ENCODE peak calls at places on chromosomes 11 and 22, in seven cellular contexts. One of them, this sample, is unnamed.

GRCh38 chr11:33383075-33383919 is 126.1 kb downstream of the HIPK3 start:
- DNase-seq in GM12864: no peak
- DNase-seq in COR-L47: no peak
- DNase-seq in fibroblast of pulmonary artery: no peak
- DNase-seq in HTR-8/SVneo: no peak
- DNase-seq in midbrain: no peak
- DNase-seq in T follicular helper cell: no peak
- DNase-seq in this sample: peak

GRCh38 chr11:46914910-46915309 is 3.4 kb downstream of the LRP4 start:
- DNase-seq in T follicular helper cell: no peak
- DNase-seq in COR-L47: no peak
- DNase-seq in fibroblast of pulmonary artery: no peak
- DNase-seq in midbrain: no peak
- DNase-seq in HTR-8/SVneo: no peak
- DNase-seq in GM12864: no peak
- DNase-seq in this sample: no peak

GRCh38 chr11:57770793-57771192 is 9.2 kb downstream of the CTNND1 start:
- DNase-seq in COR-L47: no peak
- DNase-seq in T follicular helper cell: no peak
- DNase-seq in fibroblast of pulmonary artery: no peak
- DNase-seq in GM12864: no peak
- DNase-seq in HTR-8/SVneo: no peak
- DNase-seq in midbrain: no peak
- DNase-seq in this sample: no peak

GRCh38 chr11:108223449-108224149 is 732 bp downstream of the ATM start:
- DNase-seq in COR-L47: no peak
- DNase-seq in fibroblast of pulmonary artery: peak
- DNase-seq in T follicular helper cell: no peak
- DNase-seq in midbrain: no peak
- DNase-seq in GM12864: peak
- DNase-seq in HTR-8/SVneo: no peak
- DNase-seq in this sample: no peak

GRCh38 chr22:19115628-19116027 is 6.6 kb downstream of the DGCR2 start:
- DNase-seq in fibroblast of pulmonary artery: peak
- DNase-seq in HTR-8/SVneo: no peak
- DNase-seq in COR-L47: no peak
- DNase-seq in T follicular helper cell: no peak
- DNase-seq in midbrain: peak
- DNase-seq in GM12864: no peak
- DNase-seq in this sample: no peak

GRCh38 chr22:43260346-43260745 is 73.4 kb upstream of the TTLL12 start:
- DNase-seq in HTR-8/SVneo: no peak
- DNase-seq in T follicular helper cell: no peak
- DNase-seq in GM12864: no peak
- DNase-seq in fibroblast of pulmonary artery: no peak
- DNase-seq in COR-L47: no peak
- DNase-seq in midbrain: no peak
- DNase-seq in this sample: no peak

GRCh38 chr11:75474240-75474639 is 41.2 kb upstream of the KLHL35 start:
- DNase-seq in GM12864: no peak
- DNase-seq in COR-L47: no peak
- DNase-seq in fibroblast of pulmonary artery: no peak
- DNase-seq in T follicular helper cell: no peak
- DNase-seq in HTR-8/SVneo: no peak
- DNase-seq in midbrain: no peak
- DNase-seq in this sample: no peak

GRCh38 chr11:67698247-67698646 is 23.8 kb upstream of the ALDH3B2 start:
- DNase-seq in fibroblast of pulmonary artery: no peak
- DNase-seq in HTR-8/SVneo: no peak
- DNase-seq in T follicular helper cell: no peak
- DNase-seq in COR-L47: no peak
- DNase-seq in GM12864: peak
- DNase-seq in midbrain: no peak
- DNase-seq in this sample: no peak

GRCh38 chr11:2934057-2934550 is 4.9 kb upstream of the PHLDA2 start:
- DNase-seq in HTR-8/SVneo: no peak
- DNase-seq in GM12864: no peak
- DNase-seq in T follicular helper cell: no peak
- DNase-seq in midbrain: no peak
- DNase-seq in fibroblast of pulmonary artery: no peak
- DNase-seq in COR-L47: no peak
- DNase-seq in this sample: no peak

GRCh38 chr11:2097356-2097997 is 41.7 kb downstream of the IGF2 start:
- DNase-seq in midbrain: no peak
- DNase-seq in T follicular helper cell: no peak
- DNase-seq in HTR-8/SVneo: peak
- DNase-seq in COR-L47: no peak
- DNase-seq in GM12864: no peak
- DNase-seq in fibroblast of pulmonary artery: peak
- DNase-seq in this sample: no peak

GRCh38 chr22:36454916-36455570 is 26.4 kb downstream of the TXN2 start:
- DNase-seq in midbrain: peak
- DNase-seq in HTR-8/SVneo: peak
- DNase-seq in T follicular helper cell: peak
- DNase-seq in COR-L47: peak
- DNase-seq in fibroblast of pulmonary artery: peak
- DNase-seq in GM12864: peak
- DNase-seq in this sample: peak

GRCh38 chr11:92681606-92682005 is 287.8 kb upstream of the MTNR1B start:
- DNase-seq in HTR-8/SVneo: no peak
- DNase-seq in fibroblast of pulmonary artery: no peak
- DNase-seq in COR-L47: no peak
- DNase-seq in T follicular helper cell: no peak
- DNase-seq in midbrain: no peak
- DNase-seq in GM12864: no peak
- DNase-seq in this sample: no peak

GRCh38 chr11:11157201-11157600 is 195.8 kb downstream of the CSNK2A3 start:
- DNase-seq in T follicular helper cell: peak
- DNase-seq in GM12864: no peak
- DNase-seq in COR-L47: peak
- DNase-seq in fibroblast of pulmonary artery: peak
- DNase-seq in HTR-8/SVneo: peak
- DNase-seq in midbrain: no peak
- DNase-seq in this sample: no peak

GRCh38 chr11:117426297-117426685 is 98.6 kb downstream of the CEP164 start:
- DNase-seq in HTR-8/SVneo: peak
- DNase-seq in T follicular helper cell: peak
- DNase-seq in midbrain: peak
- DNase-seq in GM12864: no peak
- DNase-seq in COR-L47: peak
- DNase-seq in fibroblast of pulmonary artery: peak
- DNase-seq in this sample: no peak

GRCh38 chr11:105045897-105046296 is 762 bp upstream of the CARD16 start:
- DNase-seq in HTR-8/SVneo: no peak
- DNase-seq in fibroblast of pulmonary artery: peak
- DNase-seq in COR-L47: no peak
- DNase-seq in GM12864: no peak
- DNase-seq in midbrain: no peak
- DNase-seq in T follicular helper cell: no peak
- DNase-seq in this sample: no peak

This sample was measured in GM12878.